ENCODE peak calls at places on chromosomes 5 and 9, in seven cellular contexts. P is endothelial cell of umbilical vein, A is stomach, N is GM23338, C is esophagus muscularis mucosa, E is HL-60, M is breast epithelium. S is an unnamed sample.

GRCh38 chr9:109013678-109014145 is 413 bp upstream of the CTNNAL1 start:
- DNase-seq in E (no peak), A (no peak), N (no peak), M (no peak), C (no peak), P (no peak), S (no peak)

GRCh38 chr9:72579880-72580570 is 58.6 kb downstream of the TMC1 start:
- DNase-seq in P (peak), M (no peak), A (no peak), C (no peak), N (no peak), E (no peak), S (no peak)

GRCh38 chr5:173025651-173026050 is 30.5 kb upstream of the CREBRF start:
- DNase-seq in M (no peak), A (no peak), N (no peak), E (no peak), C (no peak), P (no peak), S (no peak)

GRCh38 chr9:4566806-4567205 is 76.5 kb downstream of the SLC1A1 start:
- DNase-seq in C (no peak), M (no peak), A (no peak), P (no peak), E (no peak), N (no peak), S (no peak)

GRCh38 chr5:64680289-64680688 is 10.0 kb upstream of the SHISAL2B start:
- DNase-seq in A (no peak), M (no peak), N (peak), C (no peak), E (no peak), P (no peak), S (no peak)

GRCh38 chr5:74667396-74667795 is 17.6 kb upstream of the HEXB start:
- DNase-seq in N (no peak), E (no peak), A (no peak), M (no peak), P (no peak), C (no peak), S (no peak)

GRCh38 chr5:98763001-98763630 is 10.3 kb upstream of the RGMB start:
- DNase-seq in A (no peak), M (no peak), C (no peak), E (no peak), N (peak), P (no peak), S (no peak)

GRCh38 chr5:26740182-26740581 is 298.2 kb downstream of the CDH9 start:
- DNase-seq in P (no peak), E (no peak), M (no peak), N (no peak), C (no peak), A (no peak), S (no peak)

GRCh38 chr9:121182437-121182836 is 19.2 kb downstream of the RAB14 start:
- DNase-seq in P (no peak), M (no peak), C (no peak), N (no peak), E (no peak), A (no peak), S (no peak)

GRCh38 chr5:177364159-177364962 is 6.6 kb downstream of the RGS14 start:
- DNase-seq in N (peak), M (no peak), C (no peak), P (no peak), E (no peak), A (no peak), S (no peak)

DNA sequence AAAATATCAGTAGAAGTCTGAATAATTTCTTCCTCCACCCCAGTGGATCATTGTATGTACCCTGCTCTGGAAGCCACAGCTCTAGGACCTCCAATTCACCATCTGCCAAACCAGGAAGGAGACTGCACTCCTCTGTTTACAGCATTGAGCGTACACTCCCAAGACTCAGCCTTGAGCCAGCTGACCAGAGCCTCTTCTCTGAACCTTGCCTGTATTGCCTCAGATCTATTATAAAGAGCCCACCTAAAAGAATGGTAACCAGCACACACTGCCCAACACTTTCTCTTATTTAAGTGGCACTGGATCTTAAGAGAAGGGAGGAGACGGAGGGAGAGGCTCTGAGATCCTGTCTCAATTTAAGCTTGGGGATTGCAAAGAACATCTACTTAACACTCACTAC is 217.8 kb upstream of the RASEF start:
- DNase-seq in C (peak), P (peak), M (no peak), A (no peak), E (no peak), N (no peak), S (no peak)
- H3K27ac ChIP-seq in C (peak), P (peak), M (no peak), A (no peak), E (no peak), N (no peak), S (peak)

GRCh38 chr9:22005083-22005699 is 3.9 kb downstream of the CDKN2B start:
- DNase-seq in N (peak), M (no peak), C (no peak), E (peak), A (no peak), P (peak), S (no peak)
- TF ChIP-seq CTCF in N (no peak), M (no peak), C (no peak), E (no peak), A (no peak), P (no peak), S (no peak)

GRCh38 chr5:73215891-73216610 is 43.1 kb downstream of the TMEM174 start:
- DNase-seq in C (peak), E (peak), M (peak), A (peak), P (peak), N (peak), S (peak)
- TF ChIP-seq POLR2AphosphoS5 in C (no peak), E (no peak), M (no peak), A (no peak), P (no peak), N (no peak), S (peak)

GRCh38 chr5:132489871-132490483 is 596 bp downstream of the IRF1 start:
- DNase-seq in A (peak), M (no peak), N (peak), E (no peak), C (peak), P (peak), S (peak)
- H3K27ac ChIP-seq in A (peak), M (peak), N (no peak), E (peak), C (peak), P (peak), S (peak)

GRCh38 chr5:23204111-23204510 is 303.3 kb upstream of the PRDM9 start:
- DNase-seq in E (no peak), M (no peak), A (no peak), N (no peak), C (no peak), P (no peak), S (no peak)

DNA sequence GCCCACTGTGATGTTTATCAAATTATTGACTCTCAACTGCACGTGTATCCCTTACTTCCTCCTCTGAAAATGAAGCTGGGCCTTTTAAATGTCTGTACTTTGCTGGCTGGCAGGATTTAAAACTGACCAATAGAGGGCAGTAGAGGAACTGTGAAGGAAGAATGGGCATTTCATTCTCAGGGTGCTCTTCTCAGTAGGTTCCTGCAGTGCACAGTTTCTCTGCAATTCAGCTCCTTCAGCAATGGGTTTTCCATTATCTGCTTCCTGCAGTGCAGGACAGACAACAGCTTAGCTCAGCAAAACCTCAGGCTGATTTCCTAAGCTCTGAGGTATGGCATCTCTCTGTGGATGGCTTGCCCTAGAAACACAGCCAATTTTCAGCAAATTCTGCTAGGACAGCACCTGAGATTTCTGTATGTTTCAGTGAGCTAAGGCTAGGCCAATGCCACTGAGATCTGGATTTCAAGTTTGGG is 298.4 kb upstream of the PRDM9 start:
- DNase-seq in C (no peak), A (no peak), P (no peak), M (no peak), E (peak), N (peak), S (no peak)
- TF ChIP-seq CTCF in C (peak), A (no peak), P (peak), M (peak), E (peak), N (peak), S (no peak)

GRCh38 chr5:67234671-67235176 is 38.1 kb upstream of the CD180 start:
- DNase-seq in P (peak), E (no peak), A (no peak), C (no peak), N (no peak), M (no peak), S (peak)
- TF ChIP-seq POLR2AphosphoS5 in P (peak), E (no peak), A (peak), C (peak), N (no peak), M (peak), S (no peak)

GRCh38 chr5:79729686-79730085 is 40.0 kb downstream of the CMYA5 start:
- DNase-seq in C (no peak), A (no peak), N (no peak), P (no peak), E (no peak), M (no peak), S (no peak)
- H3K27ac ChIP-seq in C (no peak), A (no peak), N (no peak), P (no peak), E (no peak), M (no peak), S (no peak)

S was measured in spleen.